ENCODE peak calls at places on chromosomes 11 and 22, in seven cellular contexts. Q is CD8-positive, alpha-beta T cell; G is IMR-90; M is heart left ventricle; O is stomach; X is tibial artery; W is psoas muscle. P is an unnamed sample. For H3K36me3, the result is how much of the 10 kb centered on the place peaks cover.

GRCh38 chr11:9759519-9760179 is 95.8 kb downstream of the SWAP70 start:
- DNase-seq in Q (peak), G (peak), M (peak), O (peak), X (peak), W (peak), P (peak)

GRCh38 chr11:65891180-65892136 is 985 bp downstream of the CCDC85B start:
- DNase-seq in Q (no peak), G (no peak), M (peak), O (no peak), X (peak), W (peak), P (no peak)

GRCh38 chr22:30390974-30391691 is 3.9 kb upstream of the RNF215 start:
- DNase-seq in Q (peak), G (peak), M (peak), O (peak), X (peak), W (peak), P (peak)

GRCh38 chr11:118100691-118101232 is 14.0 kb upstream of the SMIM35 start:
- DNase-seq in Q (no peak), G (no peak), M (no peak), O (no peak), X (no peak), W (no peak), P (no peak)

GRCh38 chr11:3169235-3169951 is 4.3 kb upstream of the OSBPL5 start:
- DNase-seq in Q (no peak), G (peak), M (peak), O (peak), X (peak), W (peak), P (peak)

GRCh38 chr11:60085909-60086308 is 2.6 kb upstream of the MS4A2 start:
- DNase-seq in Q (no peak), G (no peak), M (no peak), O (no peak), X (no peak), W (no peak), P (no peak)

GRCh38 chr11:57798905-57799559 is 37.4 kb downstream of the CTNND1 start:
- DNase-seq in Q (no peak), G (peak), M (peak), O (peak), X (peak), W (no peak), P (peak)

GRCh38 chr11:71145988-71146824 is 106.2 kb downstream of the SHANK2 start:
- DNase-seq in Q (no peak), G (no peak), M (no peak), O (no peak), X (no peak), W (no peak), P (no peak)

GRCh38 chr11:118980191-118980881 is 8.8 kb downstream of the FOXR1 start:
- DNase-seq in Q (no peak), G (no peak), M (peak), O (no peak), X (peak), W (peak), P (no peak)

GRCh38 chr22:45583504-45583903 is 80.8 kb downstream of the FBLN1 start:
- DNase-seq in Q (no peak), G (no peak), M (no peak), O (no peak), X (no peak), W (no peak), P (no peak)

GRCh38 chr11:107661656-107662055 is 50.2 kb downstream of the SLN start:
- DNase-seq in Q (no peak), G (no peak), M (no peak), O (no peak), X (no peak), W (no peak), P (no peak)

GRCh38 chr11:33195391-33196190 is 34.3 kb upstream of the CSTF3 start:
- DNase-seq in Q (no peak), G (peak), M (no peak), O (no peak), X (no peak), W (no peak), P (no peak)

GRCh38 chr11:20025331-20025840 is 134.9 kb downstream of the DBX1 start:
- DNase-seq in Q (no peak), G (no peak), M (no peak), O (no peak), X (no peak), W (no peak), P (no peak)

GRCh38 chr22:20567371-20567847 is 60.0 kb downstream of the MED15 start:
- DNase-seq in Q (no peak), G (peak), M (no peak), O (no peak), X (no peak), W (peak), P (peak)

GRCh38 chr11:5226732-5227327 is at the start of gene HBB:
- DNase-seq in Q (no peak), G (no peak), M (no peak), O (no peak), X (no peak), W (no peak), P (no peak)

GRCh38 chr22:23565942-23566715 is 14.0 kb downstream of the IGLL1 start:
- DNase-seq in Q (no peak), G (no peak), M (no peak), O (no peak), X (no peak), W (peak), P (peak)

GRCh38 chr11:122128146-122128545 is 12.1 kb upstream of the BLID start:
- DNase-seq in Q (no peak), G (no peak), M (no peak), O (no peak), X (no peak), W (no peak), P (no peak)

GRCh38 chr11:119741369-119742262 is 12.6 kb upstream of the NECTIN1 start:
- DNase-seq in Q (peak), G (no peak), M (peak), O (peak), X (no peak), W (peak), P (peak)

GRCh38 chr11:128518493-128519207 is 68.7 kb downstream of the ETS1 start:
- DNase-seq in Q (no peak), G (no peak), M (no peak), O (no peak), X (no peak), W (no peak), P (no peak)

GRCh38 chr11:2198621-2199365 is 27.2 kb upstream of the TH start:
- DNase-seq in Q (no peak), G (no peak), M (no peak), O (no peak), X (no peak), W (peak), P (no peak)

GRCh38 chr22:48188211-48188845 is 1425.9 kb downstream of the TBC1D22A start:
- DNase-seq in Q (no peak), G (no peak), M (no peak), O (no peak), X (no peak), W (no peak), P (no peak)

GRCh38 chr11:64846998-64847666 is 2.7 kb upstream of the CDC42BPG start:
- DNase-seq in Q (peak), G (peak), M (peak), O (peak), X (peak), W (peak), P (peak)

GRCh38 chr11:120759046-120759445 is 247.5 kb downstream of the GRIK4 start:
- DNase-seq in Q (no peak), G (no peak), M (no peak), O (no peak), X (no peak), W (no peak), P (no peak)

GRCh38 chr22:45120931-45121330 is 42.8 kb upstream of the NUP50 start:
- DNase-seq in Q (no peak), G (peak), M (no peak), O (no peak), X (no peak), W (no peak), P (no peak)

GRCh38 chr11:12206529-12206928 is 96.1 kb downstream of the MICAL2 start:
- DNase-seq in Q (no peak), G (peak), M (no peak), O (no peak), X (peak), W (no peak), P (no peak)

GRCh38 chr22:38718414-38718813 is 12.7 kb downstream of the GTPBP1 start:
- DNase-seq in Q (no peak), G (peak), M (no peak), O (peak), X (peak), W (peak), P (peak)

GRCh38 chr11:8688414-8689362 is 6.1 kb downstream of the RPL27A start:
- DNase-seq in Q (peak), G (peak), M (peak), O (peak), X (peak), W (peak), P (peak)
- H3K36me3 ChIP-seq in Q (under half), G (half or more), M (half or more), O (half or more), X (half or more), W (under half), P (under half)

GRCh38 chr11:46936138-46937110 is at the start of gene CSTPP1:
- DNase-seq in Q (peak), G (peak), M (peak), O (peak), X (peak), W (peak), P (peak)
- H3K27ac ChIP-seq in Q (peak), G (peak), M (peak), O (peak), X (peak), W (no peak), P (no peak)

GRCh38 chr22:50521710-50522109 is 3.7 kb downstream of the SCO2 start:
- DNase-seq in Q (no peak), G (no peak), M (peak), O (no peak), X (no peak), W (no peak), P (no peak)
- H3K36me3 ChIP-seq in Q (under half), G (under half), M (half or more), O (half or more), X (half or more), W (under half), P (under half)

GRCh38 chr22:36899498-36899897 is 13.9 kb upstream of the CSF2RB start:
- DNase-seq in Q (no peak), G (no peak), M (no peak), O (no peak), X (no peak), W (no peak), P (peak)

GRCh38 chr22:36901411-36902142 is 11.9 kb upstream of the CSF2RB start:
- DNase-seq in Q (no peak), G (no peak), M (no peak), O (no peak), X (no peak), W (no peak), P (no peak)

GRCh38 chr22:36900880-36901279 is 12.5 kb upstream of the CSF2RB start:
- DNase-seq in Q (no peak), G (no peak), M (no peak), O (no peak), X (no peak), W (no peak), P (no peak)

GRCh38 chr22:36898690-36899089 is 14.7 kb upstream of the CSF2RB start:
- DNase-seq in Q (no peak), G (no peak), M (no peak), O (no peak), X (no peak), W (no peak), P (no peak)

DNA sequence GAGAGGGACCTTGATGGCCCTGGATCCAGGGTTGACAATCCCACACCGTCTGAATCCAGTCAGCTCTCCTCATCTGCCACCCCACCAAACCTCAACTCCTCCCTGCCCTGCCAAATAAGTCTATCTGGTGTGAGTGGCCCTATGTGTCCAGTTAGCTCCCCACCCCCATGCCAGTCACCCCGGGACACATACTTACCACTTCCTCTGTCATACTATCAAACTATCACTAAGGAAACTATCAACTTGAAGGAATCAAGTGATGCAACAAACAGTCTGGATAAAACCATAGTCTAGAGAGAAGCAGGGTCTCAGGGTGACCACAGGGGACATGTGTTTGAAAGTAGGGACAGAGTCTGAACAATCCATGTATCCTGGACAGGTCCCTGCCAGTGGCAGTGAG is 13.2 kb upstream of the CSF2RB start:
- DNase-seq in Q (no peak), G (no peak), M (no peak), O (no peak), X (no peak), W (no peak), P (no peak)
- H3K27ac ChIP-seq in Q (no peak), G (no peak), M (no peak), O (peak), X (no peak), W (no peak), P (no peak)

GRCh38 chr11:16609769-16610168 is 128.7 kb upstream of the C11orf58 start:
- DNase-seq in Q (no peak), G (no peak), M (no peak), O (no peak), X (no peak), W (no peak), P (no peak)

GRCh38 chr11:16611395-16612233 is 126.8 kb upstream of the C11orf58 start:
- DNase-seq in Q (no peak), G (no peak), M (no peak), O (no peak), X (no peak), W (no peak), P (peak)

GRCh38 chr11:16612234-16612571 is 126.2 kb upstream of the C11orf58 start:
- DNase-seq in Q (no peak), G (no peak), M (no peak), O (no peak), X (no peak), W (no peak), P (no peak)

GRCh38 chr11:16610213-16610737 is 128.2 kb upstream of the C11orf58 start:
- DNase-seq in Q (no peak), G (no peak), M (no peak), O (no peak), X (no peak), W (no peak), P (no peak)

GRCh38 chr11:16610738-16611388 is 127.6 kb upstream of the C11orf58 start:
- DNase-seq in Q (no peak), G (no peak), M (no peak), O (no peak), X (no peak), W (peak), P (no peak)
- H3K36me3 ChIP-seq in Q (under half), G (under half), M (under half), O (under half), X (under half), W (under half), P (under half)

P was measured in body of pancreas.